ENCODE peak calls at places on chromosome 5, in ten cellular contexts. H, D, F, U, N, G, Y, P, Z and O are unnamed samples.

GRCh38 chr5:131264453-131265200 is 774 bp downstream of the CDC42SE2 start:
- DNase-seq in H (peak), D (peak), F (peak), U (peak), N (peak), G (no peak), Y (peak), P (no peak), Z (peak), O (no peak)

GRCh38 chr5:90221947-90222346 is 187.6 kb downstream of the CETN3 start:
- DNase-seq in H (peak), D (no peak), F (no peak), U (no peak), N (no peak), G (peak), Y (no peak), P (peak), Z (no peak), O (no peak)

GRCh38 chr5:137365126-137365865 is 133.8 kb downstream of the SPOCK1 start:
- DNase-seq in H (no peak), D (no peak), F (no peak), U (no peak), N (no peak), G (no peak), Y (no peak), P (no peak), Z (no peak), O (no peak)

GRCh38 chr5:109325456-109325855 is 84.3 kb downstream of the PJA2 start:
- DNase-seq in H (no peak), D (no peak), F (no peak), U (no peak), N (no peak), G (no peak), Y (no peak), P (no peak), Z (no peak), O (no peak)

GRCh38 chr5:79225026-79225425 is 10.9 kb upstream of the JMY start:
- DNase-seq in H (no peak), D (no peak), F (no peak), U (no peak), N (no peak), G (no peak), Y (no peak), P (no peak), Z (no peak), O (no peak)

GRCh38 chr5:82991678-82992323 is 85.4 kb downstream of the TMEM167A start:
- DNase-seq in H (peak), D (no peak), F (no peak), U (no peak), N (no peak), G (no peak), Y (no peak), P (peak), Z (peak), O (no peak)

GRCh38 chr5:53481887-53482716 is 1.7 kb downstream of the FST start:
- DNase-seq in H (peak), D (peak), F (peak), U (no peak), N (peak), G (peak), Y (peak), P (no peak), Z (peak), O (no peak)

GRCh38 chr5:121182788-121183490 is 668.7 kb upstream of the FTMT start:
- DNase-seq in H (peak), D (no peak), F (no peak), U (no peak), N (no peak), G (peak), Y (no peak), P (peak), Z (no peak), O (no peak)

GRCh38 chr5:176741566-176742211 is 68.7 kb upstream of the UNC5A start:
- DNase-seq in H (no peak), D (no peak), F (no peak), U (no peak), N (no peak), G (no peak), Y (no peak), P (no peak), Z (no peak), O (no peak)

DNA sequence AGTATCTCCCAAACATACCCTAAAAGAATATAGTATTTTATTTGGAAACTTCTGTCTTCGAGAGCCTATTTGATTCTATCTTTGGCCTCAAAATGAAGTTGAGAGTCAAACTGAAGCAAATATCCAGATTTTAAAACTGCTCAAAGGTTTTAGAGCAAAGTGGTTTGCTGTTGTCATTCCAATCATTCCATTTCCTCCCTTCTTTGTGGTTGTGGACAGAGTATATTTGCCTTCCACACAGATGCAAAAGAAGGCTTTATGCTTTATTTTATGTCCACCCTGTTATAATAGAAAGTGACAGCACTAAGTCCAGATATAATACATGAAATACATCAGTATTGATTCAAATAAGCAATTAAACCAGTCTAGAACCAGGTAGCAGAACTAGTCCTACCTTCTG is 12.4 kb downstream of the GZMK start:
- DNase-seq in H (no peak), D (no peak), F (no peak), U (no peak), N (no peak), G (no peak), Y (no peak), P (no peak), Z (no peak), O (no peak)
- H3K27ac ChIP-seq in H (no peak), D (no peak), F (no peak), U (no peak), N (no peak), G (no peak), Y (no peak), P (no peak), Z (no peak), O (no peak)

GRCh38 chr5:95035891-95036675 is 248.8 kb downstream of the MCTP1 start:
- DNase-seq in H (no peak), D (no peak), F (no peak), U (no peak), N (no peak), G (no peak), Y (no peak), P (no peak), Z (no peak), O (no peak)
- H3K27ac ChIP-seq in H (no peak), D (no peak), F (no peak), U (no peak), N (no peak), G (no peak), Y (no peak), P (no peak), Z (no peak), O (no peak)

DNA sequence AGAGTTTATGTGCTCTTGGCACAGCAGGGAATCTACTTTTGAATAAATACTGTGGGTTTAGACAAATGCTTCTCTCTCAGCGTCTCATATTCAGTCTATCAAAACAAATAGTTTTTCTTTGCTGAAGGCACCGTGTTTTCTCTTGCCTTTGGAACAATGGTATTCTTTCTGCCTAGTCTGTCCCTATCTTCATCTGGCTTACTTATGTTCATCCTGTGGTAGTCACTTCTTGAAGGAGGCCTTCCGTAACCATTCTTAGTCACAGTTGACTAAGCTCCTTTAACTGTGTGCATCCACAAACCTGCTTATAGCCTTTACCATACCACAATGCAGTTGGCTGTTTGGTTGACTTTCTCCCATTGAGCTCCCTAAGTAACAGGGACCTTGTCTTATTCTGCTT is 45.9 kb downstream of the LARP1 start:
- DNase-seq in H (no peak), D (no peak), F (no peak), U (no peak), N (no peak), G (peak), Y (no peak), P (no peak), Z (no peak), O (no peak)
- H3K27ac ChIP-seq in H (no peak), D (no peak), F (peak), U (no peak), N (no peak), G (no peak), Y (no peak), P (no peak), Z (no peak), O (no peak)

DNA sequence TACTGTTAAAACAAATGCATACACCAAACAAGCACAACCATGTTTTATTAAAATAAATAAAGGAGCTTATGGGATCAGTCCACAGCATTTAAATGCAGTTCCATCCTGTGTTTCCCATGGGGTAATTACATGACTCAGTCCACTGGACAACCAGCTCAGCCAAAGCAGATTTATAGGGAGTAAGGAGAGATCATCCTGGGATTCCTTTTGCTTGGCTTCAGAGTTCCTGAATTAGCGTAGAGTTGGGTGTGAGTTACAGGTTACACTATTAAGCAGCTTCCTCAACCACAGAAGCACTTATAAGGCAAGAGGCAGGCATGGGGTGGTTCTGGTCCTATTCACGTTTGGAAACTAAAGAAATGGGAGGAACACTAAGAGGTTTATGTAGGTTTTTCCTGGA is 381.1 kb upstream of the ACTBL2 start:
- DNase-seq in H (peak), D (no peak), F (no peak), U (no peak), N (no peak), G (peak), Y (no peak), P (no peak), Z (no peak), O (no peak)
- H3K27ac ChIP-seq in H (no peak), D (peak), F (no peak), U (no peak), N (no peak), G (peak), Y (no peak), P (peak), Z (no peak), O (peak)

GRCh38 chr5:150431574-150431973 is 18.0 kb downstream of the RPS14 start:
- DNase-seq in H (no peak), D (no peak), F (no peak), U (no peak), N (no peak), G (no peak), Y (no peak), P (no peak), Z (no peak), O (no peak)

GRCh38 chr5:150429410-150429873 is 16.7 kb upstream of the CD74 start:
- DNase-seq in H (no peak), D (no peak), F (no peak), U (no peak), N (no peak), G (no peak), Y (peak), P (no peak), Z (no peak), O (no peak)

GRCh38 chr5:150431048-150431447 is 18.3 kb upstream of the CD74 start:
- DNase-seq in H (no peak), D (no peak), F (no peak), U (no peak), N (no peak), G (no peak), Y (no peak), P (no peak), Z (no peak), O (no peak)

GRCh38 chr5:150428978-150429377 is 16.3 kb upstream of the CD74 start:
- DNase-seq in H (no peak), D (no peak), F (no peak), U (no peak), N (no peak), G (no peak), Y (no peak), P (no peak), Z (no peak), O (no peak)

GRCh38 chr5:150428106-150428876 is 15.6 kb upstream of the CD74 start:
- DNase-seq in H (no peak), D (peak), F (peak), U (no peak), N (peak), G (no peak), Y (no peak), P (no peak), Z (no peak), O (no peak)
- H3K27ac ChIP-seq in H (no peak), D (peak), F (peak), U (no peak), N (peak), G (no peak), Y (no peak), P (no peak), Z (no peak), O (peak)

DNA sequence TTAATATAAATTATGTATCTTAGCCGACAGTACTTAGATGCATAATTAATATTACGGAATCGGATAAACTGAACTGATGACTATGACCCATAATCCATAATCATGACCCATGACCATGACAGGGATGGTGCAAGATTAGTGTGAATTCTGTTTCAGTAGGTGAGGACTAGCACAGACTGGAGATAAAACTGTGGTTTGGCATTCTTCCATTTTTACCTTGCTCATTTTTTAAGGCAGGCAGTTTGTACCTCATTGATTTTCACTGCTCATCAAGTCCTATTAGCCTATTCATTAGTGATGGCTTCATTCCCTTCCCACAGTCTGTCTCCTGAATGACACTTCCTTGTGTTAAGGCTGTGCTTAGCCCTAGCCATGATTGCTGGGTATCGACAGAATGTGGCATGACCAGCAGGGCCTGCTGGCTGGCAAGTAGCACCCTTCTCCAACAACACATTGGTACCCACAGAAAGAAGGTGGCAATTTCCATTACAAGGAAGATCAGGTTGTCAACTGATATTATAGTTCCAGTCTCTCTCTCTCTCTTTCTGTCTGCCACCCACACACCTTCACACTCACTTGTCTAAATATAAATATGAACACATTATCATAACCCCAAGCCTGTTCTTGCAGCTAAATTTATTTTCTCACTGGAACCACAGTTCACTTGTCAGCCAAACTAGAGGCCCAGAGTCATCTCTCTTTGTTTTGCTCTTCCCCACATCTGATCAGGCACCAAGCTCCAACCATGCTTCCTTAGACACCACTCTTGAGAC is 408.3 kb upstream of the PIK3R1 start:
- DNase-seq in H (no peak), D (no peak), F (peak), U (no peak), N (no peak), G (peak), Y (no peak), P (no peak), Z (no peak), O (no peak)
- H3K27ac ChIP-seq in H (no peak), D (no peak), F (peak), U (no peak), N (no peak), G (no peak), Y (no peak), P (no peak), Z (no peak), O (no peak)

DNA sequence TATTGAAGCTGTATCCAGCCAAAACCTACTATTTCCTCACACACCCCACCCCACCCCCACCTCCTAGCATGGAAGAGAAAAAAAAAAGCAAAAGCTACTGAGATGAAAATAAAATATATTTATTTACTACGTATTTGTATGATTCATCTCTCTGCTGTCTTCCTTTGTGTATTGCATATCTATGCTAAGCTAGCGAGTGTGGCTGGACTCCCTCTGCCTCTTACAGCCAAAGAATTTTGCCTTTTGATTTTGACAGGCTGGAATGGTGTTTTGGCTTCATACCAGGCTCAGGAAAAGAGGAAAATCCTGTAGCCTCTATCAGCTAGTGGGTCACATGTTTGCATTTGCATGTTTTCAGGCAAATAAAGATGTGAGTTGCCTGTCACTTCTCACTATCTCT is 2.2 kb downstream of the ABLIM3 start:
- DNase-seq in H (no peak), D (no peak), F (no peak), U (no peak), N (no peak), G (no peak), Y (no peak), P (no peak), Z (no peak), O (no peak)
- H3K27ac ChIP-seq in H (no peak), D (peak), F (peak), U (no peak), N (peak), G (no peak), Y (no peak), P (peak), Z (no peak), O (no peak)

GRCh38 chr5:126519637-126520592 is 75.1 kb downstream of the ALDH7A1 start:
- DNase-seq in H (no peak), D (peak), F (no peak), U (no peak), N (no peak), G (peak), Y (no peak), P (no peak), Z (no peak), O (no peak)
- H3K27ac ChIP-seq in H (no peak), D (peak), F (peak), U (no peak), N (peak), G (peak), Y (no peak), P (peak), Z (no peak), O (peak)

GRCh38 chr5:9716838-9717281 is 86.7 kb upstream of the TAS2R1 start:
- DNase-seq in H (no peak), D (no peak), F (no peak), U (no peak), N (no peak), G (peak), Y (peak), P (peak), Z (no peak), O (no peak)
- H3K27ac ChIP-seq in H (no peak), D (no peak), F (no peak), U (no peak), N (no peak), G (no peak), Y (no peak), P (peak), Z (no peak), O (no peak)

DNA sequence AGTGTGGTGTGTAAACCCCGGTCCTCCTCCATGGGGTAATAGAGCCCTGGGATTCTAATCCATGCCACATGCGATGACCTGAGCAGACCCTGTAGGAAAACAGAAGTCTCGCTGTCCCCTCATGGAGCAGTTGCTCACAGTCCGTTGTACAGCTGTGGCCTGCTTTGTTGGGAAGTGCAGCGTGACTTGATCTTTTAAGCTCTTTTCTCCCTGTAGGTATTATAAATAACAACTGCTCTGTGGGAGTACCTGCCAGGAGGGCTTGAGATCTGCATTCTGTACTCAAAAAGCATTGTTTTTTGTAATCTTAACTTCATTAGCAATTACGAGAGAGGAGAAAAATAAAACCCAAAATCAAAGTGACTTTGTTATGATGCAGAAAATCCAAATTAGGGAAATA is 17.3 kb downstream of the MEGF10 start:
- DNase-seq in H (no peak), D (no peak), F (no peak), U (no peak), N (no peak), G (no peak), Y (no peak), P (no peak), Z (no peak), O (no peak)
- H3K27ac ChIP-seq in H (no peak), D (peak), F (no peak), U (no peak), N (no peak), G (no peak), Y (no peak), P (no peak), Z (no peak), O (peak)